ENCODE peak calls at places on chromosomes 6 and 20, in six cellular contexts. One of them, this sample, is unnamed.

GRCh38 chr6:166221040-166221439 is 53.4 kb upstream of the TBXT start:
- DNase-seq in OCI-LY7: no peak
- DNase-seq in amygdala: no peak
- DNase-seq in GM19239: no peak
- DNase-seq in hippocampal formation: no peak
- DNase-seq in T follicular helper cell: no peak
- DNase-seq in this sample: no peak

GRCh38 chr6:89145461-89145961 is 344 bp upstream of the PM20D2 start:
- DNase-seq in T follicular helper cell: peak
- DNase-seq in OCI-LY7: peak
- DNase-seq in hippocampal formation: peak
- DNase-seq in GM19239: peak
- DNase-seq in amygdala: no peak
- DNase-seq in this sample: peak

GRCh38 chr6:79949235-79949634 is 1.9 kb upstream of the ELOVL4 start:
- DNase-seq in GM19239: peak
- DNase-seq in hippocampal formation: peak
- DNase-seq in T follicular helper cell: peak
- DNase-seq in OCI-LY7: peak
- DNase-seq in amygdala: peak
- DNase-seq in this sample: peak

GRCh38 chr6:129599467-129599866 is 110.5 kb downstream of the ARHGAP18 start:
- DNase-seq in GM19239: no peak
- DNase-seq in OCI-LY7: no peak
- DNase-seq in amygdala: no peak
- DNase-seq in hippocampal formation: no peak
- DNase-seq in T follicular helper cell: no peak
- DNase-seq in this sample: no peak

GRCh38 chr20:53768329-53768728 is 174.7 kb upstream of the ZNF217 start:
- DNase-seq in OCI-LY7: no peak
- DNase-seq in amygdala: no peak
- DNase-seq in T follicular helper cell: no peak
- DNase-seq in GM19239: no peak
- DNase-seq in hippocampal formation: no peak
- DNase-seq in this sample: no peak

GRCh38 chr6:155245871-155246270 is 17.9 kb upstream of the CLDN20 start:
- DNase-seq in GM19239: no peak
- DNase-seq in hippocampal formation: no peak
- DNase-seq in T follicular helper cell: no peak
- DNase-seq in amygdala: no peak
- DNase-seq in OCI-LY7: no peak
- DNase-seq in this sample: no peak

GRCh38 chr20:61895016-61895415 is 170.7 kb downstream of the TAF4 start:
- DNase-seq in hippocampal formation: no peak
- DNase-seq in GM19239: no peak
- DNase-seq in T follicular helper cell: no peak
- DNase-seq in OCI-LY7: no peak
- DNase-seq in amygdala: no peak
- DNase-seq in this sample: no peak

GRCh38 chr20:54256202-54256601 is 48.3 kb downstream of the PFDN4 start:
- DNase-seq in amygdala: no peak
- DNase-seq in OCI-LY7: no peak
- DNase-seq in hippocampal formation: no peak
- DNase-seq in GM19239: no peak
- DNase-seq in T follicular helper cell: no peak
- DNase-seq in this sample: no peak

GRCh38 chr20:7974785-7975435 is 34.7 kb upstream of the HAO1 start:
- DNase-seq in hippocampal formation: no peak
- DNase-seq in GM19239: no peak
- DNase-seq in T follicular helper cell: no peak
- DNase-seq in amygdala: no peak
- DNase-seq in OCI-LY7: no peak
- DNase-seq in this sample: no peak

GRCh38 chr6:56279346-56280080 is 32.1 kb upstream of the COL21A1 start:
- DNase-seq in T follicular helper cell: no peak
- DNase-seq in hippocampal formation: no peak
- DNase-seq in amygdala: no peak
- DNase-seq in GM19239: no peak
- DNase-seq in OCI-LY7: no peak
- DNase-seq in this sample: no peak

GRCh38 chr6:169846286-169847056 is 95.0 kb downstream of the ERMARD start:
- DNase-seq in amygdala: no peak
- DNase-seq in OCI-LY7: no peak
- DNase-seq in T follicular helper cell: no peak
- DNase-seq in GM19239: no peak
- DNase-seq in hippocampal formation: no peak
- DNase-seq in this sample: no peak

GRCh38 chr6:159170999-159171712 is 2.0 kb downstream of the FNDC1 start:
- DNase-seq in amygdala: no peak
- DNase-seq in GM19239: no peak
- DNase-seq in T follicular helper cell: no peak
- DNase-seq in OCI-LY7: no peak
- DNase-seq in hippocampal formation: no peak
- DNase-seq in this sample: no peak

GRCh38 chr20:34302312-34302722 is 838 bp downstream of the AHCY start:
- DNase-seq in amygdala: no peak
- DNase-seq in hippocampal formation: no peak
- DNase-seq in T follicular helper cell: no peak
- DNase-seq in GM19239: no peak
- DNase-seq in OCI-LY7: no peak
- DNase-seq in this sample: no peak

GRCh38 chr6:112640895-112641294 is 293.8 kb downstream of the RFPL4B start:
- DNase-seq in OCI-LY7: no peak
- DNase-seq in amygdala: no peak
- DNase-seq in T follicular helper cell: no peak
- DNase-seq in GM19239: no peak
- DNase-seq in hippocampal formation: no peak
- DNase-seq in this sample: no peak

GRCh38 chr6:30820196-30820595 is 64.1 kb upstream of the DDR1 start:
- DNase-seq in hippocampal formation: no peak
- DNase-seq in GM19239: no peak
- DNase-seq in amygdala: no peak
- DNase-seq in T follicular helper cell: no peak
- DNase-seq in OCI-LY7: no peak
- DNase-seq in this sample: no peak

GRCh38 chr20:58271596-58272460 is 37.7 kb upstream of the RAB22A start:
- DNase-seq in GM19239: no peak
- DNase-seq in OCI-LY7: no peak
- DNase-seq in amygdala: peak
- DNase-seq in T follicular helper cell: no peak
- DNase-seq in hippocampal formation: no peak
- DNase-seq in this sample: no peak

GRCh38 chr6:97322811-97323210 is 39.8 kb upstream of the MMS22L start:
- DNase-seq in amygdala: no peak
- DNase-seq in T follicular helper cell: no peak
- DNase-seq in hippocampal formation: no peak
- DNase-seq in GM19239: no peak
- DNase-seq in OCI-LY7: no peak
- DNase-seq in this sample: no peak

GRCh38 chr6:33297956-33298772 is 578 bp downstream of the RGL2 start:
- DNase-seq in amygdala: peak
- DNase-seq in OCI-LY7: peak
- DNase-seq in hippocampal formation: peak
- DNase-seq in GM19239: peak
- DNase-seq in T follicular helper cell: peak
- DNase-seq in this sample: peak

GRCh38 chr6:11475019-11475418 is 62.5 kb upstream of the TMEM170B start:
- DNase-seq in amygdala: no peak
- DNase-seq in hippocampal formation: no peak
- DNase-seq in T follicular helper cell: no peak
- DNase-seq in GM19239: no peak
- DNase-seq in OCI-LY7: no peak
- DNase-seq in this sample: no peak

GRCh38 chr6:165118736-165119135 is 190.7 kb downstream of the C6orf118 start:
- DNase-seq in OCI-LY7: no peak
- DNase-seq in T follicular helper cell: no peak
- DNase-seq in GM19239: no peak
- DNase-seq in amygdala: no peak
- DNase-seq in hippocampal formation: no peak
- DNase-seq in this sample: no peak

GRCh38 chr6:2850480-2851150 is 9.0 kb upstream of the SERPINB1 start:
- DNase-seq in OCI-LY7: no peak
- DNase-seq in hippocampal formation: no peak
- DNase-seq in T follicular helper cell: no peak
- DNase-seq in amygdala: no peak
- DNase-seq in GM19239: no peak
- DNase-seq in this sample: no peak

GRCh38 chr6:3825331-3825831 is 23.8 kb upstream of the FAM50B start:
- DNase-seq in OCI-LY7: no peak
- DNase-seq in GM19239: no peak
- DNase-seq in hippocampal formation: no peak
- DNase-seq in amygdala: peak
- DNase-seq in T follicular helper cell: no peak
- DNase-seq in this sample: no peak

GRCh38 chr6:166989427-166990034 is 9.7 kb upstream of the CEP43 start:
- DNase-seq in OCI-LY7: peak
- DNase-seq in GM19239: no peak
- DNase-seq in hippocampal formation: peak
- DNase-seq in T follicular helper cell: peak
- DNase-seq in amygdala: peak
- DNase-seq in this sample: peak

GRCh38 chr6:25193147-25193864 is 85.9 kb upstream of the CARMIL1 start:
- DNase-seq in OCI-LY7: no peak
- DNase-seq in T follicular helper cell: no peak
- DNase-seq in hippocampal formation: no peak
- DNase-seq in GM19239: no peak
- DNase-seq in amygdala: no peak
- DNase-seq in this sample: no peak

GRCh38 chr6:44084231-44085014 is 42.8 kb downstream of the MRPL14 start:
- DNase-seq in amygdala: no peak
- DNase-seq in OCI-LY7: no peak
- DNase-seq in hippocampal formation: no peak
- DNase-seq in T follicular helper cell: no peak
- DNase-seq in GM19239: no peak
- DNase-seq in this sample: no peak

GRCh38 chr6:111207141-111207858 is 120.0 kb downstream of the SLC16A10 start:
- DNase-seq in hippocampal formation: no peak
- DNase-seq in T follicular helper cell: no peak
- DNase-seq in amygdala: no peak
- DNase-seq in GM19239: no peak
- DNase-seq in OCI-LY7: no peak
- DNase-seq in this sample: no peak

GRCh38 chr6:75296811-75297779 is 12.5 kb upstream of the TMEM30A start:
- DNase-seq in GM19239: no peak
- DNase-seq in hippocampal formation: peak
- DNase-seq in OCI-LY7: peak
- DNase-seq in T follicular helper cell: no peak
- DNase-seq in amygdala: no peak
- DNase-seq in this sample: no peak

GRCh38 chr6:138250513-138251247 is 32.4 kb upstream of the PBOV1 start:
- DNase-seq in OCI-LY7: no peak
- DNase-seq in amygdala: peak
- DNase-seq in hippocampal formation: no peak
- DNase-seq in T follicular helper cell: no peak
- DNase-seq in GM19239: no peak
- DNase-seq in this sample: no peak

GRCh38 chr6:112831022-112831421 is 483.9 kb downstream of the RFPL4B start:
- DNase-seq in OCI-LY7: no peak
- DNase-seq in GM19239: no peak
- DNase-seq in hippocampal formation: no peak
- DNase-seq in amygdala: no peak
- DNase-seq in T follicular helper cell: no peak
- DNase-seq in this sample: no peak

GRCh38 chr6:159169193-159169555 is at the start of gene FNDC1:
- DNase-seq in T follicular helper cell: peak
- DNase-seq in GM19239: peak
- DNase-seq in OCI-LY7: peak
- DNase-seq in amygdala: no peak
- DNase-seq in hippocampal formation: no peak
- DNase-seq in this sample: peak

GRCh38 chr6:27760464-27760863 is 151.7 kb downstream of the OR2B2 start:
- DNase-seq in GM19239: no peak
- DNase-seq in T follicular helper cell: no peak
- DNase-seq in amygdala: no peak
- DNase-seq in OCI-LY7: no peak
- DNase-seq in hippocampal formation: no peak
- DNase-seq in this sample: no peak

GRCh38 chr20:16785221-16785620 is 37.1 kb downstream of the OTOR start:
- DNase-seq in hippocampal formation: no peak
- DNase-seq in amygdala: no peak
- DNase-seq in OCI-LY7: no peak
- DNase-seq in T follicular helper cell: no peak
- DNase-seq in GM19239: no peak
- DNase-seq in this sample: no peak

GRCh38 chr6:128731249-128732165 is 151.4 kb upstream of the LAMA2 start:
- DNase-seq in hippocampal formation: peak
- DNase-seq in amygdala: peak
- DNase-seq in GM19239: peak
- DNase-seq in OCI-LY7: no peak
- DNase-seq in T follicular helper cell: no peak
- DNase-seq in this sample: no peak

GRCh38 chr20:41321003-41321402 is 3.5 kb upstream of the ZHX3 start:
- DNase-seq in GM19239: no peak
- DNase-seq in T follicular helper cell: no peak
- DNase-seq in OCI-LY7: no peak
- DNase-seq in hippocampal formation: no peak
- DNase-seq in amygdala: no peak
- DNase-seq in this sample: no peak

GRCh38 chr6:72689107-72689954 is 67.5 kb downstream of the KCNQ5 start:
- DNase-seq in GM19239: peak
- DNase-seq in T follicular helper cell: no peak
- DNase-seq in OCI-LY7: peak
- DNase-seq in amygdala: no peak
- DNase-seq in hippocampal formation: no peak
- DNase-seq in this sample: no peak

This sample was measured in T-helper 22 cell.